ENCODE peak calls at places on chromosomes 11 and 22, in five cellular contexts. M is NT2/D1, T is HepG2, L is H1, O is GM12878. F is an unnamed sample.

GRCh38 chr11:37942081-37942480 is 1344.0 kb upstream of the RAG2 start:
- DNase-seq in T (no peak), O (no peak), L (no peak), M (no peak), F (no peak)

GRCh38 chr11:64357904-64358535 is 942 bp upstream of the RPS6KA4 start:
- DNase-seq in M (no peak), T (peak), L (no peak), O (no peak), F (no peak)

GRCh38 chr11:123054301-123055065 is 7.5 kb downstream of the HSPA8 start:
- DNase-seq in T (peak), L (no peak), M (peak), O (no peak), F (peak)

GRCh38 chr11:87219266-87219665 is 181.5 kb downstream of the TMEM135 start:
- DNase-seq in T (no peak), L (peak), M (no peak), O (peak), F (no peak)

GRCh38 chr11:47004595-47005033 is 68.1 kb downstream of the CSTPP1 start:
- DNase-seq in T (peak), O (no peak), L (no peak), M (no peak), F (no peak)

GRCh38 chr22:50440544-50441249 is 34.1 kb downstream of the SBF1 start:
- DNase-seq in L (no peak), T (no peak), M (no peak), O (no peak), F (no peak)

GRCh38 chr11:46524201-46524600 is 69.6 kb downstream of the AMBRA1 start:
- DNase-seq in M (no peak), L (no peak), O (no peak), T (no peak), F (no peak)

GRCh38 chr11:22703040-22703439 is 36.6 kb downstream of the GAS2 start:
- DNase-seq in T (peak), M (peak), O (peak), L (no peak), F (peak)

GRCh38 chr11:123587559-123587958 is 66.9 kb downstream of the SCN3B start:
- DNase-seq in T (no peak), M (no peak), O (no peak), L (no peak), F (no peak)

DNA sequence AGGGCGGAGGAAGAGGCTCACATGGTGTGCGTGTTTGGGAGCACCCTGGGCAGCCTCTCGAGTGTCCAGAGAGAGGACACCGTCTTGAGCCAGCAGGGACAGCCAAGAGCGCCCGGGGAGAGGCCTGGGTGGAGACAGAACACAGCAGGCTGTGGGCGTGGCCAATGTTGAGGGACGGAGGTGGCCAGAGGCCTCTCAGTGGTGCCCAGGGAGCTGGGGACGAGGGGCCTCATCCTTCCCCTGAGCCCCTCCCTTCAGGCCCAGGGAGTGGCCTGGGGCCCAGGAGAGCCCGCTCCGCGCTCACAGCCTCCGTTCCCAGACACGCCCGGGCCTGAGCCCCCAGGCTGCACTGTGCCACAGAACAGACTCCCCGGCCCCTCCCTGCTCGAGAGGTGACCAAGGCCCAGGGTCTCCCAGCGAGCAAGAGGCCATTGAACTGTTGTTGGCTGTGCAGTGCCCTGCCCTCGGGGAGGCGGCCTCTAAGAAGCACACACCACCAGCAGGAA is 48.4 kb downstream of the CDKN1C start:
- DNase-seq in T (peak), M (no peak), O (no peak), L (no peak), F (peak)
- TF ChIP-seq SUZ12 in T (no peak), M (no peak), O (no peak), L (no peak), F (no peak)

DNA sequence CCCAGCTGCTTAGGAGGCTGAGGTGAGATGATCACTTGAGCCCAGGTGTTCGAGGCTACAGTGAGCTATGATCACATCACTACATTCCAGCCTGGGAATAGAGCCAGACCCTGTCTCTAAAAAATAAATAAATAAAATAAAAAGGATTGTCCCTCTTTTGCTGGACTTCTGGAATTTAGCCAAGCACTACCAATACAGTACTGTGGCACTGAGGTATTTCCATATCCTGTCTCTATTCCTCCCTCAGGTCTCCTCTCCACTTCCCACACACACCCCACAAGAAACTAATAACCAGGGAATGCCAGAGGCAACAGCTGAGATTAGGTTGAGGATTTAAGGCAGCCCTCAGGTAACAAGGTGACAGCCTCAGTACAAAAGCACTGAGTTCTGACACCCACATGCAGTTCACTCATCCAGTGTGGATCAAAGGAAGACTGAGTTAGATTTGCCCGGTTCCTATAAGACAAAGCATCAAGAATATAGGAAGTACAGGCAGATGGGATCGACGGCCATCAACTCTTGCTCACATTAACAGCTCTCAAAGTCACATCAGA is 4.5 kb upstream of the PPP2R1B start:
- DNase-seq in O (no peak), T (no peak), M (no peak), L (no peak), F (no peak)
- TF ChIP-seq SUZ12 in O (no peak), T (no peak), M (no peak), L (no peak), F (no peak)

DNA sequence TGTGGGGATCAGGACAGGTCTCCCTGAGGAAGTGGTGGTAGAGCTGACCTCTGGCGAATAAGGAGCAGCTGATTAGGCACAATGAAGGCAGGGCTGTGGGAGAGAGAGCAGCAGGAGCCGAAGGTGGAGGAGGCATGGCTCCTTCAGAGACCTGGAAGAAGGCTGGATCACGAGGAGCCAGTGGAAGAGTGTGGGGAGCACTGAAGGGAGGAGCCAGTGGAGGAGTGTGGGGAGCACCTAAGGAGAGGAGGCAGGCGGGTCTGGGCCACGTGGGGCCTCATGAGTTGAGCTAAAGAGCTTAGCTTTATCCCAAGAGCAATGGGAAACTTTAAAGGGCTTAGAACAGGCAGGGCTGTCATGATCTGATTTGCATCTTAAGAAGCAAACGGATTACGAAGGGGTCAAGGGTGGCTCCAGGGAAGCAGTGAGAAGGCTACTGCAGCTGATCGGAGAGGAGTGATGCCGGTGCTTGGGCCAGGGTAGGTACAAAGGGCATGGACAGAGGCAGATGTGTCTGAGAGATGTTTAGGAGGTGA is 44.9 kb upstream of the EIF3D start:
- DNase-seq in L (no peak), T (no peak), M (no peak), O (no peak), F (no peak)
- TF ChIP-seq SUZ12 in L (no peak), T (no peak), M (no peak), O (no peak), F (no peak)

DNA sequence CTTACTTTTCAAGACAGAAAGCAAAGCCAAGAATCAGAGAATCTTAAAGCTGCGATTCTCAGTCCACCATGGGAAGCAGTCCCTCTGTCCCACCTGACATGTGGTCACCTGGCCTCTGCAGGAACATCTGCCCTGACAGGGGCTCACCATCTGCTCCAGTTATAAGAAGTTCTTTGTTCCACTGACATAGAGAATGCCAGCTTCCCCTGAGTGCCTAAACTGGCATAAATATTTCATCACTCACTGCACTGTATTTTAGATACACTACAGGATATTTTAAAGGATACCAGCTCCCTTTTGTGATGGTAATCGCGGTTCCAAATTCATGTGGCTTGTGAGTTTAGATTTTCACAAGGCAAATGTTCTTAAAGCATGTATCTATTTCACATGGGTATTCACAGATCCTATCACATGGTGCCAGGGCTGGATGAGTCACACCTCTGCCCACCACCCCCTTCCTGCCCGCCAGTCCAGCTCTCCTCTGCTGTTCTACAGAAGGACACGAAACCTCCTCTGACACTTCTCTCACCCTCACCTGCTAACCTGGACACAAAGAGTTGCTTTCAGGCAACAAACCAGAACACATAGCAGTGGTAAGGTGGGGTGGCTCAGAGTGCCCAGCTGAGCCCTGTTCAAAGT is 105.5 kb downstream of the KCNC1 start:
- DNase-seq in M (no peak), T (no peak), L (no peak), O (no peak), F (no peak)
- TF ChIP-seq SUZ12 in M (no peak), T (no peak), L (no peak), O (no peak), F (no peak)

DNA sequence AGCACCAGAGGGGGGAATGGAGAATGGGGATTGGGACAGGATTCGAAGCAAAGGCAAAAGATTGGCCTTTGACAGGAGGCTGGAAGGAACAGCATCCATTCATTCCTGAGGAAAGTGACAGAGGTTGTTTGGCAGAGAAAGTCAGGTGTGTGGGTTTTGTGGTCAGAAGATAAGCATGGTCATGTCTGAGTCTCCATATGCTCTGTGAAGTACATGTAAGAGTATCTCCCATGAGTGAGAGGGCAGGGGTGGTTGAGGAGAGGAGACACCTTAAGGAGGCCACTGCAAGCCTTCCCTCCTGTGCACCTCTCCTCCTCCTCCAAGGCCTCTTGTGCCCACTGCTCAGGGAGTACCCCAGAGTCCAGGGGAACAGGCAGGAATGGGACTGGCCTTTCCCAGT is 1.9 kb upstream of the NLRP10 start:
- DNase-seq in M (no peak), L (no peak), T (no peak), O (no peak), F (no peak)
- TF ChIP-seq SUZ12 in M (no peak), L (no peak), T (no peak), O (no peak), F (no peak)

DNA sequence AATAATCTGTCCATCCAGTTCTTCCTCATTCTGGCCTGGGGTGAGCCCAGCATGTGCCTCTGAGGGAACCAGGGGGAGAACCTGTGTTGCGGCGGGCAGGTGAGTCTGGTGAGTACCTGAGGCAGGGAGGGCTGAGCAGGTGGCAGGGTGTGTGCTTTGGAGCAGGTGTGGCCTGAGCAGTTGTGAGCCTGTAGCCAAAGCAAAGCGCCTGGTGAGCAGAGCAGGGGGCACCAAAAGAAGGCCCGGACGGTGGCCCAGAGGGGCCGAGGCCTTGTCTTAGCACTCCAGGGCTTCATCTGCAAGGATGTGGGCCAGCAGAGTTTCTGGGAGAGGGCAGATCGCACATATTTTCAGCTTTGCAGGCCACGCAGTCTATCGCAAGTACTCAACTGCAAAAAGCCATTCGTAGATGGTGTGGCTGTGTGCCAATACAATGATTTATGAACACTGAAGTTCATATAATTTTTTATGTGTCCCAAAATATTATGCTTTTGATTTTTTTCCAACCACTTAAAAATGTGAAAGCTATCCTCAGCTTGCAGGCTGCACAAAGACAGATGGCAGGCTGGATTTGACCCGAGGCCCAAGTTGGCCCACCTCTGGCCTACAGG is 8.7 kb downstream of the GLB1L2 start:
- DNase-seq in O (no peak), M (no peak), L (no peak), T (no peak), F (no peak)
- TF ChIP-seq SUZ12 in O (no peak), M (no peak), L (no peak), T (no peak), F (no peak)

F was measured in HEK293T.